ENCODE peak calls at places on chromosomes 16 and 17, in six cellular contexts. G, T, U, K, N and J are unnamed samples.

GRCh38 chr16:3088450-3088849 is 10.6 kb downstream of the ZSCAN10 start:
- DNase-seq in G (no peak), T (no peak), U (no peak), K (no peak), N (no peak), J (no peak)

GRCh38 chr16:87586201-87586782 is 16.0 kb upstream of the JPH3 start:
- DNase-seq in G (no peak), T (no peak), U (no peak), K (no peak), N (no peak), J (peak; percentile 21)

GRCh38 chr17:8794636-8795035 is 4.5 kb downstream of the MFSD6L start:
- DNase-seq in G (no peak), T (no peak), U (no peak), K (no peak), N (no peak), J (no peak)

GRCh38 chr16:78684040-78684611 is 584.7 kb downstream of the WWOX start:
- DNase-seq in G (no peak), T (peak; percentile 33), U (no peak), K (no peak), N (no peak), J (peak; percentile 74)

GRCh38 chr17:39927928-39928867 is 666 bp downstream of the LRRC3C start:
- DNase-seq in G (peak; percentile 77), T (peak; percentile 22), U (no peak), K (no peak), N (no peak), J (no peak)

GRCh38 chr16:58638148-58639036 is 8.8 kb upstream of the CNOT1 start:
- DNase-seq in G (peak; percentile 45), T (peak; percentile 49), U (no peak), K (peak; percentile 78), N (no peak), J (peak; percentile 91)

GRCh38 chr17:63162406-63163157 is 196.5 kb downstream of the TANC2 start:
- DNase-seq in G (no peak), T (no peak), U (no peak), K (no peak), N (no peak), J (no peak)

GRCh38 chr16:166375-167116 is 768 bp downstream of the HBM start:
- DNase-seq in G (no peak), T (no peak), U (no peak), K (no peak), N (no peak), J (no peak)

GRCh38 chr16:51392651-51393187 is 241.6 kb upstream of the SALL1 start:
- DNase-seq in G (peak; percentile 21), T (no peak), U (no peak), K (peak; percentile 31), N (no peak), J (no peak)

GRCh38 chr17:4808378-4808767 is 1.4 kb downstream of the PLD2 start:
- DNase-seq in G (no peak), T (no peak), U (no peak), K (no peak), N (no peak), J (no peak)

GRCh38 chr16:8511464-8511863 is 78.8 kb downstream of the TMEM114 start:
- DNase-seq in G (no peak), T (no peak), U (no peak), K (no peak), N (no peak), J (peak; percentile 36)

GRCh38 chr17:4504188-4504587 is 5.5 kb downstream of the SPNS2 start:
- DNase-seq in G (no peak), T (no peak), U (no peak), K (no peak), N (no peak), J (no peak)

GRCh38 chr17:74635418-74635817 is 11.9 kb upstream of the CD300E start:
- DNase-seq in G (no peak), T (no peak), U (no peak), K (no peak), N (no peak), J (no peak)

GRCh38 chr17:31392002-31392855 is 754 bp downstream of the RAB11FIP4 start:
- DNase-seq in G (no peak), T (no peak), U (peak; percentile 14), K (no peak), N (no peak), J (no peak)

GRCh38 chr17:76265624-76266243 is 586 bp downstream of the UBALD2 start:
- DNase-seq in G (peak; percentile 56), T (peak; percentile 5), U (peak; percentile 70), K (no peak), N (peak; percentile 48), J (no peak)

GRCh38 chr17:57375770-57376181 is 119.5 kb downstream of the MSI2 start:
- DNase-seq in G (no peak), T (no peak), U (no peak), K (no peak), N (no peak), J (no peak)

GRCh38 chr16:56987692-56988091 is 1.7 kb upstream of the NLRC5 start:
- DNase-seq in G (no peak), T (no peak), U (no peak), K (no peak), N (no peak), J (no peak)

GRCh38 chr17:69802045-69802740 is 272.8 kb upstream of the KCNJ16 start:
- DNase-seq in G (no peak), T (no peak), U (no peak), K (no peak), N (no peak), J (no peak)

GRCh38 chr17:73998246-73999220 is 204.9 kb upstream of the RPL38 start:
- DNase-seq in G (peak; percentile 88), T (peak; percentile 8), U (peak; percentile 76), K (no peak), N (peak; percentile 54), J (peak; percentile 5)

GRCh38 chr17:48841395-48841831 is 10.6 kb downstream of the CALCOCO2 start:
- DNase-seq in G (no peak), T (no peak), U (peak; percentile 41), K (no peak), N (no peak), J (peak; percentile 43)

GRCh38 chr17:80791758-80792284 is 199.8 kb upstream of the CHMP6 start:
- DNase-seq in G (no peak), T (peak; percentile 86), U (peak; percentile 78), K (peak; percentile 89), N (no peak), J (peak; percentile 93)

GRCh38 chr17:6098050-6098449 is 27.9 kb downstream of the WSCD1 start:
- DNase-seq in G (no peak), T (no peak), U (no peak), K (no peak), N (no peak), J (no peak)

GRCh38 chr17:43928606-43929005 is 13.7 kb downstream of the PPY start:
- DNase-seq in G (no peak), T (no peak), U (no peak), K (no peak), N (no peak), J (no peak)

GRCh38 chr16:80120899-80121521 is 419.8 kb upstream of the DYNLRB2 start:
- DNase-seq in G (no peak), T (no peak), U (no peak), K (no peak), N (no peak), J (no peak)

GRCh38 chr17:52710363-52710901 is 551.9 kb upstream of the CA10 start:
- DNase-seq in G (no peak), T (no peak), U (no peak), K (no peak), N (no peak), J (no peak)

GRCh38 chr16:29745853-29746345 is at the start of gene C16orf54:
- DNase-seq in G (no peak), T (no peak), U (peak; percentile 90), K (no peak), N (peak; percentile 84), J (peak; percentile 75)

GRCh38 chr16:78184554-78185183 is 85.2 kb downstream of the WWOX start:
- DNase-seq in G (no peak), T (no peak), U (no peak), K (no peak), N (no peak), J (no peak)

GRCh38 chr17:4858068-4858879 is 25.1 kb downstream of the MINK1 start:
- DNase-seq in G (no peak), T (no peak), U (no peak), K (no peak), N (no peak), J (peak; percentile 70)

GRCh38 chr17:70655179-70655578 is 485.8 kb downstream of the KCNJ2 start:
- DNase-seq in G (no peak), T (no peak), U (no peak), K (no peak), N (no peak), J (no peak)

GRCh38 chr16:79795556-79795955 is 195.0 kb upstream of the MAF start:
- DNase-seq in G (no peak), T (no peak), U (no peak), K (no peak), N (no peak), J (peak; percentile 12)

GRCh38 chr16:48321307-48322036 is 63.7 kb downstream of the SIAH1 start:
- DNase-seq in G (no peak), T (no peak), U (peak; percentile 41), K (no peak), N (no peak), J (no peak)